ENCODE peak calls at places on chromosomes 7 and 10, in five cellular contexts. A is HT-29, U is pulmonary artery endothelial cell, M is hepatocyte, N is left kidney. J is an unnamed sample.

GRCh38 chr10:71737356-71738172 is 18.0 kb upstream of the C10orf105 start:
- DNase-seq in A (no peak), U (no peak), M (no peak), N (no peak), J (peak; percentile 92)

GRCh38 chr7:131076711-131077170 is 250.9 kb upstream of the MKLN1 start:
- DNase-seq in A (no peak), U (no peak), M (peak; percentile 54), N (peak; percentile 33), J (no peak)

GRCh38 chr7:47420117-47420780 is 161.7 kb downstream of the TNS3 start:
- DNase-seq in A (no peak), U (no peak), M (no peak), N (peak; percentile 39), J (no peak)

GRCh38 chr7:75054744-75055527 is 18.7 kb downstream of the RCC1L start:
- DNase-seq in A (no peak), U (no peak), M (no peak), N (peak; percentile 9), J (peak; percentile 78)

GRCh38 chr7:30877010-30877740 is 34.5 kb upstream of the AQP1 start:
- DNase-seq in A (no peak), U (no peak), M (no peak), N (no peak), J (no peak)

GRCh38 chr7:29485376-29486190 is 78.1 kb upstream of the PRR15 start:
- DNase-seq in A (no peak), U (no peak), M (no peak), N (peak; percentile 19), J (no peak)

GRCh38 chr7:104127204-104127603 is 80.6 kb downstream of the ORC5 start:
- DNase-seq in A (no peak), U (no peak), M (no peak), N (no peak), J (no peak)

GRCh38 chr7:45654341-45654740 is 80.2 kb downstream of the ADCY1 start:
- DNase-seq in A (no peak), U (no peak), M (no peak), N (no peak), J (no peak)

GRCh38 chr7:143979359-143979758 is 20.8 kb upstream of the OR6B1 start:
- DNase-seq in A (peak; percentile 22), U (peak; percentile 20), M (no peak), N (no peak), J (peak; percentile 35)

GRCh38 chr7:136086712-136087111 is 109.6 kb upstream of the MTPN start:
- DNase-seq in A (peak; percentile 47), U (peak; percentile 40), M (peak; percentile 72), N (peak; percentile 60), J (peak; percentile 26)

GRCh38 chr10:86197166-86197790 is 169.3 kb downstream of the GRID1 start:
- DNase-seq in A (no peak), U (no peak), M (no peak), N (no peak), J (no peak)

GRCh38 chr7:67821116-67821515 is 824.5 kb downstream of the TYW1 start:
- DNase-seq in A (no peak), U (no peak), M (no peak), N (no peak), J (no peak)

GRCh38 chr10:100659361-100660098 is 85.9 kb upstream of the PAX2 start:
- DNase-seq in A (no peak), U (no peak), M (no peak), N (peak; percentile 59), J (no peak)

GRCh38 chr7:134018321-134018720 is 108.8 kb upstream of the LRGUK start:
- DNase-seq in A (no peak), U (no peak), M (no peak), N (no peak), J (no peak)

GRCh38 chr7:104943502-104944343 is 70.3 kb upstream of the KMT2E start:
- DNase-seq in A (peak; percentile 100), U (peak; percentile 97), M (peak; percentile 73), N (peak; percentile 84), J (no peak)

GRCh38 chr10:63491558-63492316 is 26.0 kb upstream of the JMJD1C start:
- DNase-seq in A (no peak), U (no peak), M (peak; percentile 63), N (peak; percentile 61), J (peak; percentile 35)

GRCh38 chr10:132920101-132920925 is 22.1 kb downstream of the CFAP46 start:
- DNase-seq in A (no peak), U (no peak), M (no peak), N (no peak), J (no peak)

GRCh38 chr10:72802291-72803118 is 91.0 kb upstream of the OIT3 start:
- DNase-seq in A (no peak), U (no peak), M (no peak), N (no peak), J (no peak)

GRCh38 chr10:52011113-52011512 is 303.0 kb upstream of the DKK1 start:
- DNase-seq in A (no peak), U (no peak), M (no peak), N (no peak), J (no peak)

GRCh38 chr7:144036302-144036858 is 12.4 kb upstream of the OR2A5 start:
- DNase-seq in A (no peak), U (peak; percentile 4), M (no peak), N (no peak), J (no peak)

GRCh38 chr10:118701529-118702323 is 53.0 kb downstream of the CACUL1 start:
- DNase-seq in A (no peak), U (no peak), M (no peak), N (no peak), J (no peak)

J was measured in BJ.